ENCODE peak calls at places on chromosome X, in ten cellular contexts. B, F, L, V, H, O, A, G, Q and P are unnamed samples.

GRCh38 chrX:154991476-154991875 is 31.0 kb downstream of the F8 start:
- DNase-seq in B (no peak), F (no peak), L (no peak), V (no peak), H (no peak), O (no peak), A (no peak), G (no peak), Q (no peak), P (no peak)

GRCh38 chrX:84340981-84341380 is 153.0 kb upstream of the RPS6KA6 start:
- DNase-seq in B (no peak), F (no peak), L (no peak), V (no peak), H (no peak), O (no peak), A (no peak), G (no peak), Q (no peak), P (no peak)

GRCh38 chrX:56281789-56282188 is 49.6 kb downstream of the KLF8 start:
- DNase-seq in B (no peak), F (no peak), L (peak; percentile 10), V (peak; percentile 3), H (no peak), O (no peak), A (peak; percentile 3), G (no peak), Q (no peak), P (peak; percentile 13)

GRCh38 chrX:68808686-68809357 is 20.0 kb upstream of the EFNB1 start:
- DNase-seq in B (no peak), F (no peak), L (peak; percentile 46), V (no peak), H (no peak), O (no peak), A (peak; percentile 8), G (no peak), Q (no peak), P (no peak)

GRCh38 chrX:70434914-70435586 is 9.6 kb upstream of the DLG3 start:
- DNase-seq in B (no peak), F (no peak), L (peak; percentile 16), V (no peak), H (no peak), O (no peak), A (no peak), G (peak; percentile 16), Q (peak; percentile 81), P (no peak)

GRCh38 chrX:139423186-139423585 is 107.4 kb upstream of the F9 start:
- DNase-seq in B (no peak), F (no peak), L (no peak), V (no peak), H (no peak), O (no peak), A (no peak), G (no peak), Q (no peak), P (no peak)

GRCh38 chrX:124426824-124427223 is 80.5 kb downstream of the SH2D1A start:
- DNase-seq in B (no peak), F (no peak), L (no peak), V (no peak), H (no peak), O (no peak), A (no peak), G (no peak), Q (no peak), P (no peak)

GRCh38 chrX:11188664-11189063 is 77.5 kb downstream of the HCCS start:
- DNase-seq in B (no peak), F (no peak), L (no peak), V (no peak), H (no peak), O (no peak), A (no peak), G (no peak), Q (no peak), P (no peak)

GRCh38 chrX:150730719-150731118 is 37.5 kb downstream of the MTMR1 start:
- DNase-seq in B (no peak), F (no peak), L (no peak), V (no peak), H (no peak), O (no peak), A (no peak), G (no peak), Q (no peak), P (no peak)

GRCh38 chrX:138946941-138947340 is 235.4 kb upstream of the FGF13 start:
- DNase-seq in B (no peak), F (no peak), L (no peak), V (no peak), H (no peak), O (no peak), A (no peak), G (no peak), Q (no peak), P (no peak)

GRCh38 chrX:17655232-17656034 is 81.9 kb upstream of the SCML1 start:
- DNase-seq in B (no peak), F (no peak), L (no peak), V (no peak), H (no peak), O (no peak), A (no peak), G (no peak), Q (no peak), P (no peak)

GRCh38 chrX:10101269-10101668 is 55.5 kb upstream of the CLCN4 start:
- DNase-seq in B (no peak), F (peak; percentile 36), L (no peak), V (no peak), H (no peak), O (no peak), A (no peak), G (no peak), Q (no peak), P (no peak)

GRCh38 chrX:16213970-16214369 is 46.7 kb downstream of the MAGEB17 start:
- DNase-seq in B (no peak), F (no peak), L (no peak), V (no peak), H (no peak), O (no peak), A (no peak), G (no peak), Q (no peak), P (no peak)

GRCh38 chrX:130725519-130725918 is 177.5 kb downstream of the ENOX2 start:
- DNase-seq in B (no peak), F (no peak), L (no peak), V (no peak), H (no peak), O (no peak), A (no peak), G (no peak), Q (no peak), P (no peak)

GRCh38 chrX:23845316-23845932 is 62.3 kb downstream of the APOO start:
- DNase-seq in B (peak; percentile 43), F (peak; percentile 23), L (no peak), V (peak; percentile 18), H (no peak), O (no peak), A (no peak), G (no peak), Q (no peak), P (no peak)

GRCh38 chrX:70422886-70423336 is at the start of gene GDPD2:
- DNase-seq in B (no peak), F (no peak), L (no peak), V (peak; percentile 7), H (no peak), O (no peak), A (no peak), G (no peak), Q (no peak), P (peak; percentile 34)

GRCh38 chrX:13906103-13906502 is 89.2 kb upstream of the GPM6B start:
- DNase-seq in B (no peak), F (no peak), L (no peak), V (no peak), H (no peak), O (no peak), A (no peak), G (no peak), Q (no peak), P (no peak)

GRCh38 chrX:103554687-103555417 is 30.5 kb upstream of the TCEAL4 start:
- DNase-seq in B (peak; percentile 29), F (peak; percentile 29), L (no peak), V (no peak), H (no peak), O (peak; percentile 19), A (no peak), G (peak; percentile 20), Q (no peak), P (no peak)

GRCh38 chrX:110008001-110008635 is 5.2 kb downstream of the TMEM164 start:
- DNase-seq in B (no peak), F (no peak), L (no peak), V (no peak), H (no peak), O (no peak), A (no peak), G (no peak), Q (no peak), P (no peak)

GRCh38 chrX:19849433-19850190 is 37.8 kb downstream of the SH3KBP1 start:
- DNase-seq in B (no peak), F (no peak), L (no peak), V (no peak), H (no peak), O (no peak), A (no peak), G (no peak), Q (no peak), P (no peak)

GRCh38 chrX:134240209-134240608 is 3.2 kb downstream of the CCDC160 start:
- DNase-seq in B (no peak), F (no peak), L (no peak), V (no peak), H (no peak), O (no peak), A (no peak), G (no peak), Q (no peak), P (no peak)

GRCh38 chrX:141701081-141701480 is 2.5 kb upstream of the SPANXD start:
- DNase-seq in B (no peak), F (no peak), L (no peak), V (no peak), H (no peak), O (no peak), A (no peak), G (no peak), Q (no peak), P (no peak)

GRCh38 chrX:37905436-37906147 is 58.2 kb upstream of the DYNLT3 start:
- DNase-seq in B (no peak), F (no peak), L (peak; percentile 1), V (peak; percentile 28), H (no peak), O (no peak), A (no peak), G (no peak), Q (peak; percentile 14), P (no peak)

GRCh38 chrX:10582215-10582733 is 38.1 kb downstream of the MID1 start:
- DNase-seq in B (no peak), F (no peak), L (no peak), V (no peak), H (no peak), O (no peak), A (peak; percentile 29), G (no peak), Q (no peak), P (no peak)

GRCh38 chrX:37685452-37686347 is at the start of gene XK:
- DNase-seq in B (peak; percentile 70), F (peak; percentile 16), L (peak; percentile 38), V (peak; percentile 58), H (peak; percentile 77), O (no peak), A (peak; percentile 71), G (peak; percentile 25), Q (peak; percentile 11), P (peak; percentile 40)

GRCh38 chrX:36898301-36898700 is 109.9 kb upstream of the FAM47C start:
- DNase-seq in B (no peak), F (no peak), L (peak; percentile 36), V (no peak), H (no peak), O (peak; percentile 2), A (no peak), G (no peak), Q (no peak), P (no peak)

GRCh38 chrX:10922841-10923240 is 188.3 kb upstream of the HCCS start:
- DNase-seq in B (no peak), F (no peak), L (no peak), V (no peak), H (no peak), O (no peak), A (no peak), G (no peak), Q (no peak), P (no peak)

GRCh38 chrX:10140264-10140663 is 16.5 kb upstream of the CLCN4 start:
- DNase-seq in B (no peak), F (no peak), L (no peak), V (no peak), H (no peak), O (no peak), A (no peak), G (no peak), Q (no peak), P (no peak)